ENCODE peak calls at places on chromosome 7, in six cellular contexts. One of them, this sample, is unnamed.

GRCh38 chr7:130910949-130911944 is 177.2 kb upstream of the KLF14 start:
- DNase-seq in H1: no peak
- DNase-seq in trophoblast cell: no peak
- DNase-seq in IMR-90: peak; percentile 63
- DNase-seq in neuronal stem cell: no peak
- DNase-seq in H9: peak; percentile 61
- DNase-seq in this sample: peak; percentile 77

GRCh38 chr7:157474685-157475084 is 137.9 kb downstream of the DNAJB6 start:
- DNase-seq in neuronal stem cell: no peak
- DNase-seq in H1: peak; percentile 88
- DNase-seq in H9: peak; percentile 81
- DNase-seq in IMR-90: no peak
- DNase-seq in trophoblast cell: no peak
- DNase-seq in this sample: no peak

GRCh38 chr7:44914992-44915607 is 29.8 kb upstream of the PURB start:
- DNase-seq in IMR-90: no peak
- DNase-seq in trophoblast cell: no peak
- DNase-seq in H1: no peak
- DNase-seq in H9: no peak
- DNase-seq in neuronal stem cell: no peak
- DNase-seq in this sample: peak; percentile 26

GRCh38 chr7:112414855-112415490 is 35.3 kb upstream of the IFRD1 start:
- DNase-seq in neuronal stem cell: peak; percentile 21
- DNase-seq in trophoblast cell: no peak
- DNase-seq in IMR-90: peak; percentile 38
- DNase-seq in H9: no peak
- DNase-seq in H1: no peak
- DNase-seq in this sample: peak; percentile 47

GRCh38 chr7:43572516-43573049 is 10.3 kb upstream of the STK17A start:
- DNase-seq in H1: no peak
- DNase-seq in neuronal stem cell: no peak
- DNase-seq in trophoblast cell: no peak
- DNase-seq in H9: no peak
- DNase-seq in IMR-90: peak; percentile 100
- DNase-seq in this sample: peak; percentile 99

GRCh38 chr7:158406817-158407216 is 180.8 kb downstream of the PTPRN2 start:
- DNase-seq in trophoblast cell: no peak
- DNase-seq in H1: no peak
- DNase-seq in IMR-90: no peak
- DNase-seq in neuronal stem cell: no peak
- DNase-seq in H9: no peak
- DNase-seq in this sample: no peak

GRCh38 chr7:134669845-134670373 is 23.3 kb downstream of the BPGM start:
- DNase-seq in trophoblast cell: no peak
- DNase-seq in neuronal stem cell: no peak
- DNase-seq in IMR-90: peak; percentile 96
- DNase-seq in H9: no peak
- DNase-seq in H1: no peak
- DNase-seq in this sample: peak; percentile 97

GRCh38 chr7:2710256-2710655 is 22.3 kb downstream of the AMZ1 start:
- DNase-seq in H1: no peak
- DNase-seq in IMR-90: no peak
- DNase-seq in trophoblast cell: no peak
- DNase-seq in neuronal stem cell: no peak
- DNase-seq in H9: no peak
- DNase-seq in this sample: no peak

GRCh38 chr7:134694299-134694698 is 47.6 kb downstream of the BPGM start:
- DNase-seq in trophoblast cell: no peak
- DNase-seq in IMR-90: no peak
- DNase-seq in H1: peak; percentile 80
- DNase-seq in H9: peak; percentile 75
- DNase-seq in neuronal stem cell: no peak
- DNase-seq in this sample: no peak

GRCh38 chr7:124784879-124785818 is 19.6 kb upstream of the GPR37 start:
- DNase-seq in H1: no peak
- DNase-seq in H9: peak; percentile 73
- DNase-seq in neuronal stem cell: peak; percentile 56
- DNase-seq in trophoblast cell: peak; percentile 21
- DNase-seq in IMR-90: peak; percentile 73
- DNase-seq in this sample: peak; percentile 71
- H3K18ac ChIP-seq in H1: no peak overlapping the region
- H3K18ac ChIP-seq in H9: no peak overlapping the region
- H3K18ac ChIP-seq in neuronal stem cell: no peak overlapping the region
- H3K18ac ChIP-seq in trophoblast cell: no peak overlapping the region
- H3K18ac ChIP-seq in IMR-90: no peak overlapping the region
- H3K18ac ChIP-seq in this sample: peak overlapping the region; percentile 52

GRCh38 chr7:116439005-116439404 is 60.5 kb upstream of the CAV2 start:
- DNase-seq in trophoblast cell: no peak
- DNase-seq in IMR-90: no peak
- DNase-seq in neuronal stem cell: no peak
- DNase-seq in H9: no peak
- DNase-seq in H1: no peak
- DNase-seq in this sample: no peak
- H4K91ac ChIP-seq in trophoblast cell: no peak overlapping the region
- H4K91ac ChIP-seq in IMR-90: peak overlapping the region; percentile 57
- H4K91ac ChIP-seq in neuronal stem cell: no peak overlapping the region
- H4K91ac ChIP-seq in H9: no peak overlapping the region
- H4K91ac ChIP-seq in H1: no peak overlapping the region
- H4K91ac ChIP-seq in this sample: no peak overlapping the region

DNA sequence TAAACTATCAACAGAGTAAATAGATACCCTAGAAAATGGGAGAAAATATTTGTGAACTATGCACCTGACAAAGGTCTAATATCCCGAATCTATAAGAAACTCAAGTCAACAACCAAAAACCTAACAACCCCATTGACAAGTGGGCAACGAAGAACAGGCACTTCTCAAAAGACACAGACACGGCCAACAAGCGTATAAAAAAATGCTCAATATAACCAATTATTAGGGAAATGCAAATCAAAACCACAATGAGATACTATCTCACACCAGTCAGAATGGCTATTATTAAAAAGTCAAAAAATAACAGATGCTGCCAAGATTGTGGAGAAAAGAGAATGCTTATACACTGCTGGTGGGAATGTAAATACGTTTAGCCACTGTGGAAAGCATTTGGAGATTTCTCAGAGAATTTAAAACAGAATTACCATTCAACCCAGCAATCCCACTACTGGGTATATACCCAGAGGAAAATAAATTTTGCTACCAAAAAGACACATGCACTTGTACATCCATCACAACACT is 63.2 kb upstream of the CAV2 start:
- DNase-seq in H9: no peak
- DNase-seq in trophoblast cell: no peak
- DNase-seq in H1: no peak
- DNase-seq in neuronal stem cell: no peak
- DNase-seq in IMR-90: no peak
- DNase-seq in this sample: no peak
- H3K18ac ChIP-seq in H9: no peak overlapping the region
- H3K18ac ChIP-seq in trophoblast cell: no peak overlapping the region
- H3K18ac ChIP-seq in H1: no peak overlapping the region
- H3K18ac ChIP-seq in neuronal stem cell: no peak overlapping the region
- H3K18ac ChIP-seq in IMR-90: no peak overlapping the region
- H3K18ac ChIP-seq in this sample: no peak overlapping the region

GRCh38 chr7:93159490-93159889 is 11.3 kb upstream of the SAMD9L start:
- DNase-seq in H1: no peak
- DNase-seq in IMR-90: peak; percentile 48
- DNase-seq in neuronal stem cell: no peak
- DNase-seq in trophoblast cell: no peak
- DNase-seq in H9: no peak
- DNase-seq in this sample: peak; percentile 64
- H4K91ac ChIP-seq in H1: no peak overlapping the region
- H4K91ac ChIP-seq in IMR-90: no peak overlapping the region
- H4K91ac ChIP-seq in neuronal stem cell: no peak overlapping the region
- H4K91ac ChIP-seq in trophoblast cell: no peak overlapping the region
- H4K91ac ChIP-seq in H9: no peak overlapping the region
- H4K91ac ChIP-seq in this sample: no peak overlapping the region

GRCh38 chr7:101945034-101945758 is 127.8 kb downstream of the CUX1 start:
- DNase-seq in H1: no peak
- DNase-seq in trophoblast cell: no peak
- DNase-seq in IMR-90: no peak
- DNase-seq in neuronal stem cell: no peak
- DNase-seq in H9: no peak
- DNase-seq in this sample: no peak
- H3K18ac ChIP-seq in H1: peak overlapping the region; percentile 24
- H3K18ac ChIP-seq in trophoblast cell: peak overlapping the region; percentile 33
- H3K18ac ChIP-seq in IMR-90: no peak overlapping the region
- H3K18ac ChIP-seq in neuronal stem cell: peak overlapping the region; percentile 63
- H3K18ac ChIP-seq in H9: no peak overlapping the region
- H3K18ac ChIP-seq in this sample: no peak overlapping the region

DNA sequence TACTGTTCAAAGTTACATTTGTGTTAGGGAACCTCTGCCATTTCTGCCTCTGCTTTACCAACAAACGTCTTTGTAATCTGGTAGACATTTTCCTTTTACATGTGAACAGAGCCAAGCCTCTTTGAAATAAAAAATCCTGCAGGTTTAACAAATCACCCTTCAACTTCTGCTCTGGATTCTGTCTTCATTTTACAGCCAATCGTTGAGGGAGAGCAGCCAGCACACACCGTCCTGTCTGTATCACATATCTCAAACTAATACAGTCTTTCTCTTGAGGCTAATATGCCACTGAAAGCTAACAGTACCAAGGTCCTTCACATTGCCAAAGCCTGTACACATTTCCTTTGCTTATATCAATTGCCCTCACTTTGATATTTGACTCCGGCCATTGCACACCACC is 468.6 kb upstream of the TEX47 start:
- DNase-seq in H1: no peak
- DNase-seq in IMR-90: no peak
- DNase-seq in neuronal stem cell: no peak
- DNase-seq in H9: no peak
- DNase-seq in trophoblast cell: no peak
- DNase-seq in this sample: no peak
- H4K91ac ChIP-seq in H1: no peak overlapping the region
- H4K91ac ChIP-seq in IMR-90: no peak overlapping the region
- H4K91ac ChIP-seq in neuronal stem cell: no peak overlapping the region
- H4K91ac ChIP-seq in H9: no peak overlapping the region
- H4K91ac ChIP-seq in trophoblast cell: no peak overlapping the region
- H4K91ac ChIP-seq in this sample: no peak overlapping the region

DNA sequence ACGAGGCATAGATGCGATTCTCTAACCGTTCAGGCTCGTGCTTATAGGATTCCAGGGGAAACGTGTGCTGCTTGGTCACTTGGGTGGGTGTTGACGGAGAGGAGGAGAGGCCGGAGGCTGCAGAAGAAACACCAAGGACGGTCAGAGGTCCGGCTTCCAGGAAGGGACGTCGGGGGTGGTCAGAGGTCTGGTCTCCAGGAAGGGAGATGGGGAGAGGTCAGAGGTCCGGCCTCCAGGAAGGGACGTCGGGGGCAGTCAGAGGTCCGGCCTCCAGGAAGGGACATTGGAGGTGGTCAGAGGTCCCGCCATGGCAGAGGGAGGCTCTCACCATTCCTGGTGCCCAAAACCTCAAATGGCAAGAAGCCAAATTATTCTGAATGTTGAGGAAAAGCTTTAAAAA is 155.8 kb upstream of the RHEB start:
- DNase-seq in trophoblast cell: no peak
- DNase-seq in IMR-90: no peak
- DNase-seq in neuronal stem cell: no peak
- DNase-seq in H1: no peak
- DNase-seq in H9: no peak
- DNase-seq in this sample: no peak
- H3K18ac ChIP-seq in trophoblast cell: no peak overlapping the region
- H3K18ac ChIP-seq in IMR-90: no peak overlapping the region
- H3K18ac ChIP-seq in neuronal stem cell: no peak overlapping the region
- H3K18ac ChIP-seq in H1: no peak overlapping the region
- H3K18ac ChIP-seq in H9: no peak overlapping the region
- H3K18ac ChIP-seq in this sample: no peak overlapping the region

DNA sequence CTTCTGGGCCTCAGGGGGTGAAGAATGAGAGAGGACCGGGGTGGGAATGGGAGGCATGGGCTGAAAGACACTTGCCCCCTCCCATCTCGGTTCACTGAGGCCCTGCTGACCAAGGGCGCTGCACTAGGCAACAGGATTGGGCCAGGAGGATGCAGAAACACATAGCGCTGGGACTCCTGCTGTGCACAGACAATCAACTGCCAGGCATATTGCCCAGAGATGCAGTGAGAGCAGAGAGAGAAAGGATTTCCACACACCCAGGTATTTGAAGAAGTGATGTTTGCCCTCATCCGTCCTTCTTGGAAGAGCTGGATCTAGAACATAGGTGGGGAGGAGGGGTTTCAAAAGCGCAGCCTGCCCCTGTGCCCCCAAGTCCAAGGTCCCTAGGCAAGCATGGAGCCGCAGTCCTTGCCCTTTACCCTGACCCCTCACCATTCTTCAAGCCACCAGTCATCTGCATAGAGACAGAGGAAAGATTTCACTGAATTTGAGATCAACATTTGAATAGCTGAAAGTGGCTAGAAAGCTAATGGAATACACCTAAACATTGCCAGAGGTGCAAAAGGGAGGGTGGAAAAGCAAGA is 44.0 kb upstream of the TNS3 start:
- DNase-seq in IMR-90: no peak
- DNase-seq in H9: peak; percentile 52
- DNase-seq in trophoblast cell: no peak
- DNase-seq in H1: no peak
- DNase-seq in neuronal stem cell: no peak
- DNase-seq in this sample: no peak
- H4K91ac ChIP-seq in IMR-90: peak overlapping the region; percentile 66
- H4K91ac ChIP-seq in H9: no peak overlapping the region
- H4K91ac ChIP-seq in trophoblast cell: no peak overlapping the region
- H4K91ac ChIP-seq in H1: no peak overlapping the region
- H4K91ac ChIP-seq in neuronal stem cell: no peak overlapping the region
- H4K91ac ChIP-seq in this sample: peak overlapping the region; percentile 5

DNA sequence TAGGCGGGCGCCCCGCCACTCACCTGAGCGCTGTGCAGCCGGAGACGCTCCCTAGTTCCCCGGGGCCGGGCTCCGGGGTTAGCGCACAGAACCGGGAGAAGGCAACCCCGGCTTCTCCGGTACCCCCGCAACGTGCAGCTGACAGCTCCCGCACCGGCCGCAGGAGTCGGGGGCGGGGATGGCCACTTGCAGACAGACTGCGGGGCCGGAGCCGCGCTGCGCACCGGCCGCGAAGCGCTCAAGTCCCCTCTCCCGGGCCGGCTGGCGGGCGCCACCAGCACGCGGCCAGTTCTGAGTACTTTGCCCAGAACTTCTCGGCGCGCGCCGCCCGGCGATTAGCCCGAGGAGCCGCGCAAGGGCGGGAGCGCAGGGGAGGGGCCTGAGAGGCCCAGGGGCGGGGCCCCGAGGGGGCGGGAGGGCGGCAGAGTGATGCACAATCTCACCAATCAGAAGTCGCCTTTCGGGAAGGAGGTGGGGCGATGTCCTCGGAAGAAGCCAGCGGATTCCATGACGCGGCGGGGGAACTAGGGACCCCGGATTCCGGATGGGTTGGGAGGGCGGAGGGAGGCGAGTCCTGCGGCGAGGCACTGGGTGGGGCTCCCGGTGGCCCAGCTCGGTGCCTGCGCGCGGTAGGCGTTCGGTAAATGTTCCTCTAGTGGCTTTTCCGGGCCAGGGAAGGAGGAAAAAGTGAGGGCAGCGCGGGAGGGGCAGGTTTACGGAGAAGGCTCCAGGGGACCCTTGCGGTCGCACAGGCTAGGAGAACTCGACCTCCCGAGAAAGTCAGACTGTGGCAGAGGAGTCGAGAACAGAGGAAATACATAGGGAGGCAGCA is at the start of gene OSBPL3:
- DNase-seq in IMR-90: peak; percentile 95
- DNase-seq in neuronal stem cell: peak; percentile 97
- DNase-seq in H9: peak; percentile 95
- DNase-seq in trophoblast cell: peak; percentile 93
- DNase-seq in H1: peak; percentile 98
- DNase-seq in this sample: peak; percentile 97
- H3K18ac ChIP-seq in IMR-90: peak within 1 kb of the TSS; percentile 74
- H3K18ac ChIP-seq in neuronal stem cell: peak within 1 kb of the TSS; percentile 93
- H3K18ac ChIP-seq in H9: peak within 1 kb of the TSS; percentile 34
- H3K18ac ChIP-seq in trophoblast cell: peak within 1 kb of the TSS; percentile 72
- H3K18ac ChIP-seq in H1: peak within 1 kb of the TSS; percentile 93
- H3K18ac ChIP-seq in this sample: peak within 1 kb of the TSS; percentile 77